ENCODE peak calls at places on chromosomes 6 and 20, in five cellular contexts. R is OCI-LY7, S is body of pancreas, H is stomach, K is RWPE1. B is an unnamed sample.

GRCh38 chr6:159002432-159003160 is 2.6 kb upstream of the RSPH3 start:
- DNase-seq in K (no peak), R (no peak), S (no peak), H (no peak), B (peak)

GRCh38 chr20:62716198-62716940 is 7.7 kb downstream of the NTSR1 start:
- DNase-seq in H (no peak), S (no peak), R (no peak), K (no peak), B (no peak)

GRCh38 chr6:16633465-16633864 is 127.8 kb downstream of the ATXN1 start:
- DNase-seq in H (no peak), R (no peak), S (peak), K (no peak), B (no peak)

GRCh38 chr6:83998021-83998584 is 35.5 kb upstream of the MRAP2 start:
- DNase-seq in S (no peak), K (no peak), R (no peak), H (no peak), B (no peak)

GRCh38 chr20:4150095-4150492 is 134.7 kb upstream of the RNF24 start:
- DNase-seq in H (no peak), R (no peak), S (no peak), K (no peak), B (peak)

GRCh38 chr6:4459981-4460380 is 316.2 kb upstream of the CDYL start:
- DNase-seq in S (no peak), R (no peak), K (no peak), H (no peak), B (no peak)

GRCh38 chr6:166573456-166574216 is 12.8 kb downstream of the RAMACL start:
- DNase-seq in R (no peak), H (no peak), S (no peak), K (no peak), B (no peak)

GRCh38 chr6:1952726-1953360 is 292.6 kb downstream of the GMDS start:
- DNase-seq in R (no peak), K (peak), S (no peak), H (no peak), B (peak)

GRCh38 chr6:390914-391558 is 516 bp upstream of the IRF4 start:
- DNase-seq in R (peak), H (no peak), S (no peak), K (no peak), B (peak)

GRCh38 chr20:47127986-47128385 is 228.5 kb downstream of the ZMYND8 start:
- DNase-seq in K (no peak), S (no peak), R (no peak), H (peak), B (no peak)

GRCh38 chr6:66638099-66638498 is 931.1 kb upstream of the EYS start:
- DNase-seq in K (no peak), R (no peak), H (no peak), S (no peak), B (no peak)

GRCh38 chr6:157213426-157213825 is 109.9 kb downstream of the TMEM242 start:
- DNase-seq in H (no peak), R (no peak), S (no peak), K (no peak), B (no peak)

GRCh38 chr6:47147175-47147727 is 105.1 kb upstream of the ADGRF1 start:
- DNase-seq in R (no peak), S (no peak), H (no peak), K (no peak), B (no peak)

GRCh38 chr6:20464847-20465246 is 63.2 kb downstream of the E2F3 start:
- DNase-seq in S (no peak), K (no peak), H (no peak), R (no peak), B (no peak)

GRCh38 chr6:170480045-170480714 is 72.9 kb downstream of the PSMB1 start:
- DNase-seq in H (peak), K (no peak), S (peak), R (no peak), B (peak)

GRCh38 chr6:18119236-18119635 is 3.2 kb downstream of the NHLRC1 start:
- DNase-seq in R (no peak), H (no peak), S (no peak), K (no peak), B (no peak)

GRCh38 chr6:18126116-18126515 is 3.6 kb upstream of the NHLRC1 start:
- DNase-seq in K (no peak), H (no peak), S (no peak), R (no peak), B (no peak)

GRCh38 chr6:18118330-18118729 is 4.1 kb downstream of the NHLRC1 start:
- DNase-seq in H (no peak), K (no peak), S (peak), R (no peak), B (peak)

GRCh38 chr6:18121580-18122127 is 823 bp downstream of the NHLRC1 start:
- DNase-seq in H (no peak), S (no peak), R (peak), K (no peak), B (no peak)

DNA sequence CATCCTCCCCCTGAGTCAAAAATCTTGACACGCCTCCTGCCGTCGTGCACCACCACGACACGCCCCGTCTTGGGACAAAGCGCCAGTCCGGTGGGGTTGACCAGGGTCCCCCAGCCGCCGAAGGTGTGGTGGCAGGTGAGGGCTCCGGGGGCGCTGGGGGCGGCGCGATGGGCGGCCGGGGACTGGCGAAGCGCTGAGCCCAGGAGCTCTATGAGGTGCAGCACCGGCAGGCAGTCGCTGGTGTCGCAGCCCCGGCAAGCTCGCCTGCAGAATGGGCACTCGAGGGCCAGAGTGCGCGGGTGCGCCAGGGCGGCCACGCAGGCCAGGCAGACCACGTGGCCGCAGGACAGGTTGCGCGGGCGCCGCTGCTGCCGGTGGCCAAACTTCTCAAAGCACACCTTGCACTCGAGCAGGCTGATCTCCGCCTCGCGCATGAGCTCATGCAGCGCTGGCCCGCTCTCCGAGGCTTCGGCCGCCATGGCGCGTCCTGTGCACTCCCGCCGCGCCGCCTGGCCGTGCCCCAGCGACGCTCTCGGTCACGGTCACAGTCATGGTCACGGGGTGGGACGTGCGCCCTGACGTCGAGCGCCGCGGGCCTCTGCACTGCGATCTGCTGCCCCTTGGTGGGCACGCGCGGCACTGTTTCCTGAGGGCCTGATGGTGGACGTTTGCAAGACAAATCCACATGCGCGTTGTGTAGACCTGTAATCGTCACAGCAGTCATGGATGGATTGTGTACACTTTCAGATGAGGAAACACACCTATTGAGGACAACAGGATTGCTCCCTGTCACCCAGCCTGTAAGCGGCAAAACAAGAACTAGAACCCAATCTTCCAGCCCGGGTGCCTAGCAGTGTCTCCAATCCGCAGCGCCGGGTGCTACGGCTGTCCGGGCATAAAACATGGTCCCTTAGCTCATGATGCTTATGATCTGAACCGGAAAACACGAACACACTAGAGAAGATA is at the start of gene NHLRC1:
- DNase-seq in H (peak), R (no peak), K (peak), S (peak), B (peak)
- H3K27ac ChIP-seq in H (peak), R (no peak), K (peak), S (peak), B (peak)

DNA sequence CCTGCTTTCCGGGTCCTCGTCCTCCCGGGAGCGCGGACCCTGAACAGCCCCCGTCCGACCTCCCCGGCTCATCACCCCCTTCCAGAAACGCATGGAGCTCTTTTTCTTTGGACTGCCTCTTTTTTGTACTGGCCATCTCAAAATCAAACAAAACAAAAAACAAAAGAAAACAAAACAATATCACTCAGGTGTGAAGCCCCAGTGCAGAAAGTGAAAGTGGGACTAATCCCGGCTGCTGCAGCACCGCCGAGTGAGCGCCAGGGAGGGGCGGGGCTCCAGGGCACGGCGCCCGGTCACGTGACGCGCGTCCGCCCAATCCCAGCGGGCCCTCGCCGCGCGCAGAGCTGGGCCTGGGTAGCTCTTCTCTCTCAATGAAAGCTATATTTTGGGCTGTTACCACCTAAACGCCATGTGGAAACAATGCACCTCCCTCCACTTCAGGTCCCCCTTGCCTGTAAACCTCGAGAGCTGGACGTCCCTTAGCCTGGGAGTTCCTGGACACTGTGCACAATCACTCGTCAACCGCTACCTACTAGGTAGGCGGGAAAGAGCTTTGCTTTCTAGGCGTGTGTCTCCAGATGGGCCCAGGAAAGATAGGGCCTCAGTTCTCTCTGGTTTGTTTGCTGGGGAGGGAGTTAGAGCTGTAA is 93.7 kb upstream of the PRDM1 start:
- DNase-seq in S (peak), H (peak), R (peak), K (peak), B (peak)
- TF ChIP-seq CTCF in S (no peak), H (no peak), R (no peak), K (no peak), B (no peak)

GRCh38 chr6:24405262-24405661 is 2.5 kb downstream of the MRS2 start:
- DNase-seq in H (no peak), S (no peak), R (no peak), K (no peak), B (no peak)

GRCh38 chr6:24397631-24398030 is 5.1 kb upstream of the MRS2 start:
- DNase-seq in K (no peak), S (no peak), R (no peak), H (no peak), B (peak)

GRCh38 chr6:24402697-24403500 is at the start of gene MRS2:
- DNase-seq in S (peak), R (no peak), H (peak), K (peak), B (peak)

GRCh38 chr6:24403501-24403824 is 727 bp downstream of the MRS2 start:
- DNase-seq in S (no peak), K (peak), H (no peak), R (no peak), B (no peak)

GRCh38 chr6:24401458-24401857 is 1.3 kb upstream of the MRS2 start:
- DNase-seq in R (no peak), S (no peak), K (no peak), H (no peak), B (peak)
- H3K27ac ChIP-seq in R (no peak), S (no peak), K (no peak), H (no peak), B (no peak)

GRCh38 chr20:1870792-1871550 is 24.2 kb upstream of the SIRPA start:
- DNase-seq in S (no peak), R (peak), H (no peak), K (no peak), B (no peak)
- TF ChIP-seq CTCF in S (no peak), R (no peak), H (no peak), K (no peak), B (no peak)

GRCh38 chr6:78243519-78243918 is 590.7 kb downstream of the MEI4 start:
- DNase-seq in R (no peak), S (no peak), K (peak), H (no peak), B (no peak)
- H3K27ac ChIP-seq in R (no peak), S (no peak), K (no peak), H (no peak), B (no peak)

DNA sequence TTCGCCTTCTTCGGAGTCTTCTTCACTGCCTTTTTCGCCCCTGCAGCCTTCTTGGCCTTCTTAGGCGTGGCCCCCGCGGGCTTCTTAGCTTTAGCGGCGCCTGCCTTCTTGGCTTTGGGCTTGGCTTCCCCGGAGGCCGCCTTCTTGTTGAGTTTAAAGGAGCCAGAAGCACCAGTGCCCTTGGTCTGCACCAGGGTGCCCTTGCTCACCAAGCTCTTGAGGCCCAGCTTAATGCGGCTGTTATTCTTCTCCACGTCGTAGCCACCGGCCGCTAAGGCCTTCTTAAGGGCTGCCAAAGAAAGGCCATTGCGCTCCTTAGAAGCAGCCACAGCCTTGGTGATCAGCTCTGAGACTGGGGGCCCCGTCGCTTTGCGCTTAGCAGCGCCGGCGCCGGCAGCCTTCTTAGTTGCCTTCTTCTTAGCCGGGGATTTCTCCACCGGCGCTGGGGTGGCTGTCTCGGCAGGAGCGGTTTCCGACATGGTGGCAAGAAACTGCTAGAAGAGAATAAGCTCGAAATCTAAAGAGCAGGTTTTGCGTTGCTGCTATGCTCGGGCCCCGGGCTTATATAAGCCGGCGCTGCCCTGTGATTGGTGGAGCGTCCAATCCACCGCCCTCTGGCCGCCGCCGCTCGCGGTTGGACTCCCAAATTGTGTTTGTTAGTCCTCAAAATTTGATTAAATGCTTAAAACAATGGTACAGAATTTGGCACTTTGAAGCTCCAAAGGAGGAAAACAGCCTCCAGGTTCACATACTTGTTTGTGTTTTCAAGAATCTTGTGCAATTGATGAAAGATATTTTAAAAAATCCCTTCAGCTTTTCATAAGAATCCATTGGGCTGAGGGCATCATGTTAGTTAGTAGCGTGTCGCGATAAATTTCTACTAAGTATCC is 44.9 kb downstream of the OR2B2 start:
- DNase-seq in K (peak), R (peak), S (peak), H (peak), B (peak)
- TF ChIP-seq CTCF in K (no peak), R (no peak), S (no peak), H (no peak), B (no peak)

GRCh38 chr6:89952361-89952680 is 58.1 kb downstream of the GJA10 start:
- DNase-seq in R (no peak), S (no peak), K (no peak), H (no peak), B (no peak)

GRCh38 chr6:89950446-89950845 is 56.2 kb downstream of the GJA10 start:
- DNase-seq in H (no peak), R (no peak), K (no peak), S (no peak), B (no peak)

GRCh38 chr6:89952696-89953095 is 58.4 kb downstream of the GJA10 start:
- DNase-seq in H (no peak), S (no peak), K (peak), R (no peak), B (no peak)

GRCh38 chr6:89951574-89952360 is 57.5 kb downstream of the GJA10 start:
- DNase-seq in H (no peak), K (peak), S (no peak), R (no peak), B (no peak)

GRCh38 chr6:89950879-89951391 is 56.7 kb downstream of the GJA10 start:
- DNase-seq in R (no peak), K (peak), H (no peak), S (no peak), B (no peak)
- H3K27ac ChIP-seq in R (no peak), K (peak), H (no peak), S (no peak), B (no peak)

DNA sequence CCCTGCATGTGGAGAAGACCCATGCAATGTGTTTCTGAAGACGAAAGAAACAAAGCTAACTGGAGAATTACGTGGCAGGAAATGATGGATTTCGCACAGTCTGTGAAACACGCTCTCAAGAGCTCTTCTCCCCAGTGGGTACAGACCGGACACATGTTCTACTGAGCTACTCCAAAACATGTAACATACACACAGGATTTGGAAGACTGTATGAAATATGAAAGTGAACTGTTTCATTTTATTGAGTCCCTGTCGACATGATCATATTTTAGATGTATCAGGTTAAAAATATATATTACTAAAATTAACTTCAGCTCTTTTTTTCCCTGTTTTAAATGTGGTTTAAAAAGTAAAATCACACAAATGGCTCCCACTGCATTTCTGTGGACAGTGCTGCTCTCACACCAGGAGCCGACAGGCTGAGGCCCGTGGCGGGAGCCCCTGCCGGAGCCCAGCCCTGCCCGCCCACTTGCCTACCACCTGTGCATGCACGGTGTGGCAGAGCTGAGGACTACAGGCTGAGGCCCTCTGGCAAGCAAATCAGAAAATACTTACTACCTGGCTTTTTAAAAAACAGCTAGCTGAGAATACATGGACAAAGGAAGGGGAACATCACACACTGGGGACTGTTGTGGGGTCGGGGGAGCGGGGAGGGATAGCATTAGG is 58.9 kb upstream of the NXT1 start:
- DNase-seq in K (no peak), H (no peak), S (no peak), R (no peak), B (no peak)
- TF ChIP-seq CTCF in K (no peak), H (no peak), S (no peak), R (no peak), B (no peak)